ENCODE peak calls at places on chromosomes 12 and 14, in five cellular contexts. M is foreskin fibroblast, Z is neural crest cell, I is GDM1, H is caudate nucleus. K is an unnamed sample.

GRCh38 chr12:49079796-49080195 is 10.0 kb upstream of the RHEBL1 start:
- DNase-seq in Z (no peak), I (no peak), H (no peak), M (no peak), K (no peak)

GRCh38 chr12:105057174-105057573 is 27.1 kb downstream of the ALDH1L2 start:
- DNase-seq in M (no peak), Z (no peak), H (no peak), I (no peak), K (no peak)

GRCh38 chr14:60249321-60250251 is 565 bp downstream of the PPM1A start:
- DNase-seq in Z (peak; percentile 68), M (peak; percentile 58), I (peak; percentile 65), H (peak; percentile 56), K (peak; percentile 79)

GRCh38 chr14:103188691-103189480 is 65.6 kb downstream of the TNFAIP2 start:
- DNase-seq in Z (peak; percentile 18), M (no peak), H (no peak), I (no peak), K (no peak)

GRCh38 chr12:109731806-109732205 is 18.2 kb downstream of the FAM222A start:
- DNase-seq in I (no peak), H (no peak), Z (no peak), M (no peak), K (no peak)

GRCh38 chr14:58824106-58824505 is 186.3 kb downstream of the DACT1 start:
- DNase-seq in M (peak; percentile 20), I (no peak), Z (no peak), H (no peak), K (no peak)

GRCh38 chr12:21296751-21297406 is 37.8 kb downstream of the SLCO1A2 start:
- DNase-seq in M (no peak), Z (peak; percentile 6), I (no peak), H (no peak), K (no peak)

GRCh38 chr14:74634481-74634880 is 22.4 kb upstream of the LTBP2 start:
- DNase-seq in M (no peak), I (no peak), H (no peak), Z (no peak), K (no peak)

GRCh38 chr14:92317511-92317910 is 5.5 kb upstream of the SLC24A4 start:
- DNase-seq in H (no peak), M (peak; percentile 60), I (no peak), Z (no peak), K (no peak)

GRCh38 chr12:51620448-51620847 is 29.4 kb downstream of the SCN8A start:
- DNase-seq in M (no peak), H (no peak), I (no peak), Z (no peak), K (no peak)

GRCh38 chr14:104749111-104749649 is 3.8 kb upstream of the SIVA1 start:
- DNase-seq in M (peak; percentile 67), I (no peak), Z (no peak), H (peak; percentile 53), K (no peak)

GRCh38 chr14:95463173-95463901 is 53.1 kb downstream of the SYNE3 start:
- DNase-seq in I (peak; percentile 30), H (no peak), Z (no peak), M (no peak), K (no peak)

GRCh38 chr12:2051700-2052625 is 824 bp upstream of the CACNA1C start:
- DNase-seq in Z (no peak), H (no peak), M (no peak), I (no peak), K (no peak)

GRCh38 chr14:61420326-61420725 is 98.9 kb downstream of the PRKCH start:
- DNase-seq in M (no peak), H (no peak), I (no peak), Z (no peak), K (no peak)

GRCh38 chr12:122099856-122100255 is 21.3 kb downstream of the MLXIP start:
- DNase-seq in M (no peak), Z (no peak), I (no peak), H (no peak), K (no peak)

GRCh38 chr12:123973552-123974341 is 732 bp downstream of the ZNF664 start:
- DNase-seq in I (no peak), Z (peak; percentile 22), H (peak; percentile 24), M (no peak), K (no peak)

GRCh38 chr12:108516511-108517275 is 1.6 kb downstream of the FICD start:
- DNase-seq in Z (no peak), M (no peak), I (no peak), H (no peak), K (no peak)

GRCh38 chr14:102633906-102634595 is 41.6 kb downstream of the RCOR1 start:
- DNase-seq in I (no peak), Z (no peak), M (no peak), H (no peak), K (no peak)

GRCh38 chr12:45049912-45050318 is 984 bp downstream of the DBX2 start:
- DNase-seq in Z (no peak), I (no peak), H (no peak), M (no peak), K (no peak)

GRCh38 chr12:1559729-1560128 is 34.7 kb downstream of the FBXL14 start:
- DNase-seq in M (no peak), H (no peak), Z (no peak), I (no peak), K (no peak)

GRCh38 chr14:76389841-76390240 is 13.9 kb downstream of the ESRRB start:
- DNase-seq in I (no peak), Z (no peak), M (no peak), H (no peak), K (no peak)

GRCh38 chr14:26104686-26105085 is 493.1 kb downstream of the NOVA1 start:
- DNase-seq in H (no peak), M (no peak), Z (no peak), I (no peak), K (no peak)

GRCh38 chr14:58665773-58666500 is 28.2 kb downstream of the DACT1 start:
- DNase-seq in Z (no peak), M (no peak), I (no peak), H (no peak), K (no peak)

GRCh38 chr14:93036652-93037341 is 78.9 kb downstream of the ITPK1 start:
- DNase-seq in I (no peak), Z (peak; percentile 52), M (no peak), H (peak; percentile 74), K (peak; percentile 63)

GRCh38 chr12:19200261-19200660 is 70.7 kb downstream of the PLEKHA5 start:
- DNase-seq in I (no peak), Z (no peak), M (no peak), H (no peak), K (no peak)

GRCh38 chr12:113200016-113200797 is 14.7 kb downstream of the RITA1 start:
- DNase-seq in H (no peak), Z (no peak), I (no peak), M (no peak), K (no peak)

GRCh38 chr12:93778306-93778705 is 101.1 kb downstream of the CRADD start:
- DNase-seq in H (peak; percentile 20), I (no peak), M (peak; percentile 78), Z (no peak), K (no peak)

GRCh38 chr14:104289485-104289884 is 151.1 kb downstream of the KIF26A start:
- DNase-seq in Z (no peak), I (no peak), M (no peak), H (no peak), K (no peak)

GRCh38 chr12:2856051-2856450 is 788 bp downstream of the TEX52 start:
- DNase-seq in I (no peak), H (no peak), Z (no peak), M (no peak), K (no peak)

GRCh38 chr12:59407799-59408198 is 188.0 kb upstream of the SLC16A7 start:
- DNase-seq in M (no peak), I (no peak), H (no peak), Z (no peak), K (no peak)

GRCh38 chr12:69991683-69992297 is 166.8 kb downstream of the MYRFL start:
- DNase-seq in Z (no peak), I (no peak), M (no peak), H (no peak), K (no peak)

GRCh38 chr14:76776306-76777251 is 15.3 kb downstream of the VASH1 start:
- DNase-seq in Z (peak; percentile 28), H (no peak), M (no peak), I (peak; percentile 28), K (no peak)

GRCh38 chr12:85639834-85640233 is 196.4 kb downstream of the RASSF9 start:
- DNase-seq in M (no peak), Z (no peak), H (no peak), I (no peak), K (no peak)

GRCh38 chr14:22303589-22304195 is 285.3 kb downstream of the DAD1 start:
- DNase-seq in Z (no peak), M (no peak), H (no peak), I (no peak), K (no peak)

GRCh38 chr12:119158004-119158776 is 20.5 kb upstream of the HSPB8 start:
- DNase-seq in Z (no peak), M (no peak), H (no peak), I (no peak), K (no peak)